ENCODE peak calls at places on chromosomes 4 and X, in five cellular contexts. B is uterus, O is spleen, G is A673, S is right lobe of liver. J is an unnamed sample.

GRCh38 chrX:72003811-72004750 is 93.4 kb downstream of the NHSL2 start:
- DNase-seq in B (peak; percentile 51), O (no peak), G (peak; percentile 61), S (peak; percentile 46), J (no peak)

GRCh38 chrX:123425471-123425870 is 241.4 kb downstream of the GRIA3 start:
- DNase-seq in B (no peak), O (no peak), G (no peak), S (no peak), J (no peak)

GRCh38 chr4:13919021-13919441 is 291.5 kb upstream of the BOD1L1 start:
- DNase-seq in B (peak; percentile 23), O (no peak), G (no peak), S (no peak), J (no peak)

GRCh38 chrX:65463550-65463949 is 71.0 kb downstream of the LAS1L start:
- DNase-seq in B (no peak), O (no peak), G (no peak), S (no peak), J (no peak)

GRCh38 chr4:80138556-80139538 is 58.5 kb upstream of the PRDM8 start:
- DNase-seq in B (no peak), O (peak; percentile 49), G (no peak), S (no peak), J (no peak)

GRCh38 chrX:130216312-130216711 is 44.5 kb downstream of the RAB33A start:
- DNase-seq in B (no peak), O (no peak), G (peak; percentile 24), S (no peak), J (no peak)

GRCh38 chr4:168019019-168019651 is 73.2 kb upstream of the ANXA10 start:
- DNase-seq in B (no peak), O (no peak), G (no peak), S (no peak), J (no peak)

GRCh38 chr4:82284858-82285805 is 88.7 kb downstream of the HNRNPD start:
- DNase-seq in B (peak; percentile 99), O (peak; percentile 100), G (peak; percentile 96), S (peak; percentile 99), J (peak; percentile 99)

GRCh38 chr4:182967403-182967802 is 50.2 kb upstream of the DCTD start:
- DNase-seq in B (no peak), O (no peak), G (no peak), S (no peak), J (no peak)

GRCh38 chr4:44256414-44256813 is 192.2 kb downstream of the KCTD8 start:
- DNase-seq in B (no peak), O (no peak), G (no peak), S (no peak), J (no peak)

GRCh38 chr4:77286906-77287305 is 129.9 kb downstream of the CCNG2 start:
- DNase-seq in B (no peak), O (no peak), G (no peak), S (no peak), J (no peak)

GRCh38 chr4:22515888-22516541 is at the start of gene ADGRA3:
- DNase-seq in B (peak; percentile 74), O (peak; percentile 74), G (peak; percentile 78), S (peak; percentile 85), J (peak; percentile 91)

GRCh38 chrX:137425273-137425902 is 140.5 kb upstream of the ZIC3 start:
- DNase-seq in B (no peak), O (no peak), G (no peak), S (no peak), J (no peak)

GRCh38 chr4:166972071-166972470 is 262.2 kb downstream of the SPOCK3 start:
- DNase-seq in B (no peak), O (no peak), G (peak; percentile 26), S (no peak), J (no peak)

GRCh38 chr4:73978886-73979285 is 2.9 kb downstream of the PF4 start:
- DNase-seq in B (no peak), O (no peak), G (no peak), S (no peak), J (no peak)

GRCh38 chrX:151488677-151489076 is 74.8 kb upstream of the PASD1 start:
- DNase-seq in B (no peak), O (no peak), G (peak; percentile 27), S (no peak), J (no peak)

GRCh38 chr4:185137233-185137925 is 5.7 kb upstream of the SLC25A4 start:
- DNase-seq in B (no peak), O (no peak), G (no peak), S (no peak), J (no peak)

DNA sequence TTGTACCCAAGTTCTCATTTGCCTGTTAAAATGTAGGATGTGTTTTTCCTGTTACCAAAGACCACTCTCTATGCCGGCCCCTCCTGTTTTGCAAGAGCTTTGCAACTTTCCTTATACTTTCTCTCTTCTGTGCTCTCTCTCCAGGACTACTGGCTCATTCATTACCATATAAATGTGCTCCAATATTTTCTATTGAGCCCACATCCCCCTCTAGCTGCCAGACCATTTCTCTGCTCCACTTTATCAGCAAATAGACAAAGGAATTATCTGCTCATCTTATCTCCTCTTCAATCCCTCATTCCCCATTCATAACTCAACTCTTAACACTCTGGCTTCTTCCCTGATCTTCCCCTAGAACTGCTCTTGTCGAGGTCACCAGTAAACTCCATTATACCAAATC is 33.6 kb downstream of the RPGR start:
- DNase-seq in B (no peak), O (no peak), G (no peak), S (no peak), J (no peak)
- TF ChIP-seq CTCF in B (no peak), O (no peak), G (no peak), S (no peak), J (no peak)

DNA sequence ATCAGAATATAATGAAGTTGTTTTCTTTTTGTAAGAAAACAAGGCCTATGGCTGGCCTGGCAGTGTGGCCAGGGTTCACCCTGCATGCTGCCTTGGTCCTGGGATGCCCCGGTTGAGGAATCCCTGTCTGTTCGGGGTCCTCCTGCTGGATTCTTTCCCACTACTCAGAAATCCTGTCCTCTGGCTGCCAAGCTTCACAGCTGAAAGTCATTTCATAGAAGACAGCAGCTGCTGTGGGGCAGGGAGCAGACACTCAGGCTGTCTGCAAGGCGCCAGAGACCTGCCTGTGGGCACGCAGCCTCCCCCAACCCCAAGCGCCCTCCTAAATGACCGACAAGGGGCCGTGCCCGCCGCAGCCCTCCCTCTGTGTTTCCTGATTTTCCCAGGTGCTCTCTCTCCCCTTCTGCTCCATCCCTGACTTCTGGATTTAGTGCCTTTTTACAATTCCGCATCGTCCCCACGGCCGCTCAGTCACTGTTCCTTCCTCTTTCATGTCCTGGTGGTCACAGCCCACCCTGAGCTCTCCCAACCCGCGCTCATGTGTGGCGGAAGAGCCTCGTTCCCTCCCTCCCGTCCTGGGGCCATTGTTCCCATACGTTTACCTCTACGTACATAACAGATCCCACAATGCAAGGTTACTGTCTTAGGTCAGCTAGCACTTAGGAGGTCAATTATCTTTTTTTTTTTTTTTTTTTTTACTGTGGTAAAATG is 27.5 kb downstream of the ZFYVE28 start:
- DNase-seq in B (no peak), O (no peak), G (no peak), S (no peak), J (no peak)
- H3K4me3 ChIP-seq in B (no peak overlapping the region), O (no peak overlapping the region), G (no peak overlapping the region), S (no peak overlapping the region), J (no peak overlapping the region)

GRCh38 chrX:136171420-136171819 is 24.1 kb downstream of the FHL1 start:
- DNase-seq in B (no peak), O (no peak), G (no peak), S (no peak), J (no peak)

GRCh38 chrX:136168929-136169735 is 21.8 kb downstream of the FHL1 start:
- DNase-seq in B (peak; percentile 66), O (no peak), G (peak; percentile 58), S (peak; percentile 49), J (peak; percentile 33)

GRCh38 chrX:136166221-136166855 is 19.0 kb downstream of the FHL1 start:
- DNase-seq in B (no peak), O (no peak), G (peak; percentile 37), S (no peak), J (no peak)

DNA sequence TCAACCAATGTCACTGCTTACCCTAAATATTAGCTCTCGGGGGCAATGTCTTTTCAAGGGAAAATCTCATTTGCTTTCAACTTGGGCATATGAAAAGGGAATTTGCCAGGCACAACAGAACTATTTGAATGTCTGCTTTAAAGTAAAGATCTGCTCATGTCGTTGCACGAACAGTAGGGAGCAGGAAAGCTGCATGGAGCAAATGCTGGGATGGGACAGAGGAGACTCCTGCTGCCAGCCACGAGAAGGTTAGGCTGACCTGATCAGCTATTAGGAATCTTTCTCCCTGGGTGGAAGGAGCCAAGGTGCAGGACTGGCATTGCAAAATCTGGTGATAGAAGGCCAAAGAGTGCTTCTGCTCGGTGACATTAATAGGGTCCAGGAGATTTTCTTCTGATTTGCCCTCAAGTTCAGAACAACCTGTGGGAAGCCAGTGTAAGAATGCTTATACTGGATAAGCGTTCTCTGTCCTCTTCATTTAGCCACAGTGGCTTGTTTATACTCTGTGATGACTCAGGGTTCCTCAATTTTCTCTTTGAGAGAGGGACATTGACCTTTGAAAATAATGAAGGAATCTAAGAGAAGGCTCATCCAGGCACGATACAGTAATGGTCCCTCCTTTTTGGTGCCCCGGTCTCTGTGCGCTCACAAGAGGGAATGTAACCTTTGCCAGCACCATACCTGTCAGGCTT is 22.9 kb downstream of the FHL1 start:
- DNase-seq in B (no peak), O (no peak), G (no peak), S (peak; percentile 30), J (no peak)
- TF ChIP-seq CTCF in B (no peak), O (no peak), G (peak; percentile 18), S (peak; percentile 29), J (no peak)

DNA sequence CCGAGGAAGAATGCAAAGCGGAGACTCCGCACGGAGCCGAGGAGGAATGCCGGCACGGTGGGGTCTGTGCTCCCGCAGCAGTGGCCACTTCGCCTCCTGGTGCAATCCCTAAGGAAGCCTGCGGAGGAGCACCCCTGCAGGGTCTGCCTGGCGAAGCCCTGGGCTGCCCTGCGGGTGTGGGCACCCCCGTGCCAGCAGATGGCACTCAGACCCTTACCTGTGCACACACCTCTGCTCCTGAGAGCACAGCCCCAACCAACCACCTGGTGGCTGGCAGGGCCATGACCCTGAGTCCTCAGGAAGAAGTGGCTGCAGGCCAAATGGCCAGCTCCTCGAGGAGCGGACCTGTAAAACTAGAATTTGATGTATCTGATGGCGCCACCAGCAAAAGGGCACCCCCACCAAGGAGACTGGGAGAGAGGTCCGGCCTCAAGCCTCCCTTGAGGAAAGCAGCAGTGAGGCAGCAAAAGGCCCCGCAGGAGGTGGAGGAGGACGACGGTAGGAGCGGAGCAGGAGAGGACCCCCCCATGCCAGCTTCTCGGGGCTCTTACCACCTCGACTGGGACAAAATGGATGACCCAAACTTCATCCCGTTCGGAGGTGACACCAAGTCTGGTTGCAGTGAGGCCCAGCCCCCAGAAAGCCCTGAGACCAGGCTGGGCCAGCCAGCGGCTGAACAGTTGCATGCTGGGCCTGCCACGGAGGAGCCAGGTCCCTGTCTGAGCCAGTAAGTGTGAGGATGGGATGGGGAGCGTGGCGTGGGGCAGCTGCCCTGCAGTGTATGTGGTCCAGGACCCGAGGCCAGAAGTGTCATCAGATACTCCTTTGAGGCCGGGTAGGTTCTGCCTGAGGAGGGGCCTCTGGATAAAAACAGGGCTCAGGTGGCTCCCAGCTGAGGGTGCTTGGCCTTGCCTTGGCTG is 7.0 kb downstream of the TACC3 start:
- DNase-seq in B (no peak), O (peak; percentile 79), G (no peak), S (peak; percentile 25), J (peak; percentile 80)
- H3K4me3 ChIP-seq in B (no peak overlapping the region), O (peak overlapping the region; percentile 18), G (no peak overlapping the region), S (no peak overlapping the region), J (no peak overlapping the region)

J was measured in left lung.